ENCODE peak calls at places on chromosomes 16 and 17, in six cellular contexts. One of them, this sample, is unnamed.

GRCh38 chr17:77167472-77168306 is 26.9 kb downstream of the SEC14L1 start:
- DNase-seq in hepatocyte: no peak
- DNase-seq in H9: no peak
- DNase-seq in heart left ventricle: no peak
- DNase-seq in SJSA1: no peak
- DNase-seq in spleen: no peak
- DNase-seq in this sample: no peak

GRCh38 chr17:66938656-66939055 is 25.9 kb upstream of the CACNG4 start:
- DNase-seq in hepatocyte: no peak
- DNase-seq in H9: no peak
- DNase-seq in heart left ventricle: no peak
- DNase-seq in SJSA1: no peak
- DNase-seq in spleen: peak
- DNase-seq in this sample: no peak

GRCh38 chr17:75087558-75088453 is at the start of gene SLC16A5:
- DNase-seq in hepatocyte: peak
- DNase-seq in H9: peak
- DNase-seq in heart left ventricle: peak
- DNase-seq in SJSA1: peak
- DNase-seq in spleen: peak
- DNase-seq in this sample: no peak

GRCh38 chr17:62966426-62967110 is 533 bp downstream of the TANC2 start:
- DNase-seq in hepatocyte: peak
- DNase-seq in H9: peak
- DNase-seq in heart left ventricle: no peak
- DNase-seq in SJSA1: peak
- DNase-seq in spleen: peak
- DNase-seq in this sample: no peak

GRCh38 chr17:4502466-4503154 is 3.9 kb downstream of the SPNS2 start:
- DNase-seq in hepatocyte: no peak
- DNase-seq in H9: no peak
- DNase-seq in heart left ventricle: no peak
- DNase-seq in SJSA1: no peak
- DNase-seq in spleen: no peak
- DNase-seq in this sample: no peak

GRCh38 chr17:77186141-77186604 is 45.4 kb downstream of the SEC14L1 start:
- DNase-seq in hepatocyte: no peak
- DNase-seq in H9: no peak
- DNase-seq in heart left ventricle: peak
- DNase-seq in SJSA1: no peak
- DNase-seq in spleen: no peak
- DNase-seq in this sample: no peak

GRCh38 chr17:27232328-27232727 is 61.6 kb upstream of the WSB1 start:
- DNase-seq in hepatocyte: no peak
- DNase-seq in H9: no peak
- DNase-seq in heart left ventricle: no peak
- DNase-seq in SJSA1: no peak
- DNase-seq in spleen: no peak
- DNase-seq in this sample: no peak

GRCh38 chr16:2473999-2474876 is 689 bp upstream of the TBC1D24 start:
- DNase-seq in hepatocyte: peak
- DNase-seq in H9: peak
- DNase-seq in heart left ventricle: peak
- DNase-seq in SJSA1: peak
- DNase-seq in spleen: peak
- DNase-seq in this sample: peak

GRCh38 chr17:71677444-71677843 is 443.4 kb upstream of the SOX9 start:
- DNase-seq in hepatocyte: no peak
- DNase-seq in H9: no peak
- DNase-seq in heart left ventricle: no peak
- DNase-seq in SJSA1: no peak
- DNase-seq in spleen: no peak
- DNase-seq in this sample: no peak

GRCh38 chr16:62298567-62298966 is 262.3 kb upstream of the CDH8 start:
- DNase-seq in hepatocyte: peak
- DNase-seq in H9: peak
- DNase-seq in heart left ventricle: no peak
- DNase-seq in SJSA1: no peak
- DNase-seq in spleen: no peak
- DNase-seq in this sample: no peak

GRCh38 chr17:78079253-78079652 is 49.3 kb downstream of the TMC6 start:
- DNase-seq in hepatocyte: no peak
- DNase-seq in H9: no peak
- DNase-seq in heart left ventricle: peak
- DNase-seq in SJSA1: no peak
- DNase-seq in spleen: no peak
- DNase-seq in this sample: no peak

GRCh38 chr16:57131351-57131970 is 39.1 kb downstream of the CPNE2 start:
- DNase-seq in hepatocyte: no peak
- DNase-seq in H9: no peak
- DNase-seq in heart left ventricle: no peak
- DNase-seq in SJSA1: no peak
- DNase-seq in spleen: no peak
- DNase-seq in this sample: no peak

GRCh38 chr17:1707107-1707506 is 3.1 kb downstream of the TLCD2 start:
- DNase-seq in hepatocyte: no peak
- DNase-seq in H9: no peak
- DNase-seq in heart left ventricle: no peak
- DNase-seq in SJSA1: no peak
- DNase-seq in spleen: no peak
- DNase-seq in this sample: no peak

GRCh38 chr16:65975049-65975708 is 391.3 kb upstream of the CDH5 start:
- DNase-seq in hepatocyte: no peak
- DNase-seq in H9: no peak
- DNase-seq in heart left ventricle: no peak
- DNase-seq in SJSA1: peak
- DNase-seq in spleen: no peak
- DNase-seq in this sample: no peak

GRCh38 chr17:31787857-31788570 is 71.0 kb downstream of the COPRS start:
- DNase-seq in hepatocyte: peak
- DNase-seq in H9: no peak
- DNase-seq in heart left ventricle: no peak
- DNase-seq in SJSA1: no peak
- DNase-seq in spleen: no peak
- DNase-seq in this sample: no peak

GRCh38 chr17:75142236-75142971 is 10.9 kb upstream of the NT5C start:
- DNase-seq in hepatocyte: no peak
- DNase-seq in H9: no peak
- DNase-seq in heart left ventricle: no peak
- DNase-seq in SJSA1: no peak
- DNase-seq in spleen: peak
- DNase-seq in this sample: no peak

GRCh38 chr17:81310963-81311550 is 15.9 kb upstream of the SLC38A10 start:
- DNase-seq in hepatocyte: no peak
- DNase-seq in H9: no peak
- DNase-seq in heart left ventricle: no peak
- DNase-seq in SJSA1: no peak
- DNase-seq in spleen: no peak
- DNase-seq in this sample: no peak

GRCh38 chr17:81313776-81314409 is 18.8 kb upstream of the SLC38A10 start:
- DNase-seq in hepatocyte: no peak
- DNase-seq in H9: no peak
- DNase-seq in heart left ventricle: no peak
- DNase-seq in SJSA1: no peak
- DNase-seq in spleen: no peak
- DNase-seq in this sample: no peak

GRCh38 chr17:81314410-81315169 is 19.5 kb upstream of the SLC38A10 start:
- DNase-seq in hepatocyte: no peak
- DNase-seq in H9: no peak
- DNase-seq in heart left ventricle: no peak
- DNase-seq in SJSA1: no peak
- DNase-seq in spleen: no peak
- DNase-seq in this sample: no peak

GRCh38 chr17:81311954-81312353 is 16.8 kb upstream of the SLC38A10 start:
- DNase-seq in hepatocyte: no peak
- DNase-seq in H9: no peak
- DNase-seq in heart left ventricle: no peak
- DNase-seq in SJSA1: no peak
- DNase-seq in spleen: no peak
- DNase-seq in this sample: no peak

GRCh38 chr17:81312624-81313325 is 17.7 kb upstream of the SLC38A10 start:
- DNase-seq in hepatocyte: no peak
- DNase-seq in H9: no peak
- DNase-seq in heart left ventricle: no peak
- DNase-seq in SJSA1: no peak
- DNase-seq in spleen: no peak
- DNase-seq in this sample: no peak
- H3K27ac ChIP-seq in hepatocyte: no peak
- H3K27ac ChIP-seq in H9: no peak
- H3K27ac ChIP-seq in heart left ventricle: no peak
- H3K27ac ChIP-seq in SJSA1: no peak
- H3K27ac ChIP-seq in spleen: no peak
- H3K27ac ChIP-seq in this sample: no peak

GRCh38 chr16:68242926-68243858 is 2.0 kb upstream of the PLA2G15 start:
- DNase-seq in hepatocyte: no peak
- DNase-seq in H9: no peak
- DNase-seq in heart left ventricle: peak
- DNase-seq in SJSA1: no peak
- DNase-seq in spleen: peak
- DNase-seq in this sample: no peak
- H3K27ac ChIP-seq in hepatocyte: no peak
- H3K27ac ChIP-seq in H9: no peak
- H3K27ac ChIP-seq in heart left ventricle: no peak
- H3K27ac ChIP-seq in SJSA1: no peak
- H3K27ac ChIP-seq in spleen: no peak
- H3K27ac ChIP-seq in this sample: no peak

GRCh38 chr16:10920726-10921427 is 21.4 kb downstream of the DEXI start:
- DNase-seq in hepatocyte: no peak
- DNase-seq in H9: no peak
- DNase-seq in heart left ventricle: no peak
- DNase-seq in SJSA1: no peak
- DNase-seq in spleen: peak
- DNase-seq in this sample: no peak
- H3K27ac ChIP-seq in hepatocyte: no peak
- H3K27ac ChIP-seq in H9: no peak
- H3K27ac ChIP-seq in heart left ventricle: no peak
- H3K27ac ChIP-seq in SJSA1: no peak
- H3K27ac ChIP-seq in spleen: no peak
- H3K27ac ChIP-seq in this sample: no peak

DNA sequence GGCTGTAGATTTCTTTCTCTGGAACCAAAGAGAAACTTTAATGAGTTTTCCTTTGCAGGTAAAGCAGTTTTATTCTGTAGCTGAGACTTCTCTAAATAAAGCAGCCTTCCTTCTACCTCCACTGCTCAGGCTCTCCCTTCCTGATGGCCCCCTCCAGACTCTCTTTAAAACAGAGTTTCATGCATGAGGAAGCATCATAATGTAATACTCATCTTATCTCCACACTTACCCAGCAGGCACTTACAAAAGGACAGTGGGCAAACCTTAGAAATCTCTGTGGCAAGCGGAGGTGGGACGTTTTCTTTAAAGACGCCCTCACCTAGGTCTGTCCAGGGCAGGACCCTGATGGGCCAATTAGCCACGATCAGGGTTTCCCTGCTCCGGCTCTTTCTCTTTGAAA is 239.3 kb downstream of the CCDC182 start:
- DNase-seq in hepatocyte: no peak
- DNase-seq in H9: no peak
- DNase-seq in heart left ventricle: no peak
- DNase-seq in SJSA1: no peak
- DNase-seq in spleen: no peak
- DNase-seq in this sample: no peak
- H3K27ac ChIP-seq in hepatocyte: peak
- H3K27ac ChIP-seq in H9: no peak
- H3K27ac ChIP-seq in heart left ventricle: peak
- H3K27ac ChIP-seq in SJSA1: no peak
- H3K27ac ChIP-seq in spleen: peak
- H3K27ac ChIP-seq in this sample: peak

DNA sequence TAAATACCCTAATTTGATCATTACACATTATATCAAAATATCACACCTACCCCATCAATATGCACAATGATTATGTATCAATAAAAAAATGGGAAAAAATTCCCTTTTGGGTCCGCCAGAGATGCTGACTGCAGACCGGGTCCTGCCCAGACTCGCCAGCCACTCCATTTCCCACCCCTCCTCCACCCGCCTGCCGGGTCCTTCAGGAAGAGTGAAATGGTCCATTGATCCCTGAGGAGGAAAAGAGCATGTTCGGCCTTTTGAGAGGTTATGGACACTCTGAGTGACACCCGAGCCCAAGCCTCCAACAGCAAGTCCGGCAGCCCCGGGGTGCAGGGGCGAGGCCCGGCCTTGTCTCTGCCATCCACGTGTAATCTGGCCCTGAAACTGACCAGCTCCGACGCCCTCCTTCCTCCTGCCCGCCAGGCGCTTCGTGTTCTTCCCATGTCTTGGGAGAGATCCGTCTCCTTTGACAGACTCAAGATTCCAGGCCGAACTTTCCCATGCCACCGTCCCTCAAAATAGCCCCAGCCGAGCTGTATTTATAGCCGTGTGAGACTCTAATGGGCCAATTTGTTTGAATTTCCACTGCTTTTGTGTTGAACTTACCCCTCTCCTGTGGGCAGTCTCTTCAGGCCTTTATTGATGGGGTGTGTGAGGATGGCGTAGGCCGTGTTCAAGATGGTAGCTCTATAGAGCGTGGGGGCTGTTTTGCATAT is 124.1 kb upstream of the ZFHX3 start:
- DNase-seq in hepatocyte: no peak
- DNase-seq in H9: peak
- DNase-seq in heart left ventricle: peak
- DNase-seq in SJSA1: no peak
- DNase-seq in spleen: no peak
- DNase-seq in this sample: no peak
- H3K27ac ChIP-seq in hepatocyte: peak
- H3K27ac ChIP-seq in H9: no peak
- H3K27ac ChIP-seq in heart left ventricle: peak
- H3K27ac ChIP-seq in SJSA1: no peak
- H3K27ac ChIP-seq in spleen: no peak
- H3K27ac ChIP-seq in this sample: peak

DNA sequence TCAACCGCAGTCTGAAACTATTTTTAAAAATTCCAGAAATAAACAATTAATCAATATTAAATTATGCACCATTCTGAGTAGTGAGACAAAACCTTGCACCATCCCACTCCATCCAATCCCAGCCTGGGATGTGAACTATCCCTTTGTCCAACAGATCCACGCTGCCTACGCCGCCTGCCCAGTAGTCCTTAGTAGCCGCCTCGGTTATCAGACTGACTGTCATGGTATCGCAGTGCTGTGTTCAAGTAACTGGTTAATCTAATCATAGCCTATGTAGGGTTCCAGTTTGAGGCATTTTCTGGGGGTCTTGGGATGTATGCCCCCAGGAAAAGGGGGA is 437.7 kb downstream of the HS3ST3B1 start:
- DNase-seq in hepatocyte: no peak
- DNase-seq in H9: no peak
- DNase-seq in heart left ventricle: no peak
- DNase-seq in SJSA1: no peak
- DNase-seq in spleen: no peak
- DNase-seq in this sample: no peak
- H3K27ac ChIP-seq in hepatocyte: peak
- H3K27ac ChIP-seq in H9: no peak
- H3K27ac ChIP-seq in heart left ventricle: no peak
- H3K27ac ChIP-seq in SJSA1: peak
- H3K27ac ChIP-seq in spleen: no peak
- H3K27ac ChIP-seq in this sample: no peak

This sample was measured in substantia nigra.